ENCODE peak calls at places on chromosomes 6 and 20, in eight cellular contexts. B is left ventricle myocardium inferior; K is central memory CD4-positive, alpha-beta T cell; I is activated CD4-positive, alpha-beta T cell treated with anti-CD3 and anti-CD28 coated beads for 24 hours; Y is fibroblast of mammary gland; W is DMS153; H is thoracic aorta; D is HepG2. S is an unnamed sample.

GRCh38 chr6:127051571-127052260 is 66.8 kb upstream of the RSPO3 start:
- DNase-seq in I (no peak), K (no peak), B (no peak), Y (peak; percentile 57), D (no peak), W (no peak), H (no peak), S (peak; percentile 87)

GRCh38 chr20:10651227-10651990 is 22.4 kb downstream of the JAG1 start:
- DNase-seq in D (no peak), W (no peak), K (no peak), H (no peak), B (no peak), I (no peak), Y (peak; percentile 33), S (peak; percentile 57)

GRCh38 chr20:45781391-45781931 is 10.2 kb downstream of the WFDC3 start:
- DNase-seq in Y (peak; percentile 97), H (no peak), I (no peak), K (no peak), W (peak; percentile 7), B (no peak), D (no peak), S (peak; percentile 100)

GRCh38 chr6:108592371-108593337 is 31.9 kb downstream of the FOXO3 start:
- DNase-seq in W (no peak), Y (peak; percentile 94), D (no peak), K (peak; percentile 61), H (no peak), I (peak; percentile 19), B (no peak), S (peak; percentile 93)

GRCh38 chr20:56872620-56873458 is 243.7 kb downstream of the TFAP2C start:
- DNase-seq in W (no peak), H (no peak), I (no peak), Y (no peak), K (no peak), D (no peak), B (no peak), S (no peak)

GRCh38 chr6:146194434-146194833 is 165.6 kb downstream of the GRM1 start:
- DNase-seq in D (no peak), I (no peak), B (no peak), K (no peak), H (no peak), W (no peak), Y (no peak), S (no peak)

GRCh38 chr20:3312940-3313656 is 74.1 kb upstream of the SLC4A11 start:
- DNase-seq in W (no peak), I (no peak), B (no peak), Y (peak; percentile 44), D (peak; percentile 52), K (no peak), H (no peak), S (peak; percentile 94)

GRCh38 chr6:118594877-118595276 is 46.8 kb downstream of the PLN start:
- DNase-seq in W (no peak), Y (no peak), H (no peak), I (no peak), B (no peak), K (no peak), D (no peak), S (no peak)

GRCh38 chr6:170183521-170183920 is 107.4 kb downstream of the DLL1 start:
- DNase-seq in K (no peak), I (no peak), W (no peak), B (no peak), H (no peak), Y (no peak), D (no peak), S (no peak)

S was measured in amniotic epithelial cell.